ENCODE peak calls at places on chromosomes 13 and 19, in five cellular contexts. E is CD4-positive, CD25-positive, alpha-beta regulatory T cell; L is prostate gland; B is tibial artery; X is PC-9. W is an unnamed sample. For H3K4me1, the result is how much of the 10 kb centered on the place peaks cover.

GRCh38 chr19:9953802-9954542 is 17.7 kb upstream of the OLFM2 start:
- DNase-seq in L (no peak), B (no peak), E (no peak), X (no peak), W (no peak)

GRCh38 chr19:48615145-48616040 is 517 bp upstream of the FAM83E start:
- DNase-seq in E (no peak), B (peak), X (no peak), L (no peak), W (no peak)

GRCh38 chr19:57664269-57665127 is 4.2 kb upstream of the ZSCAN4 start:
- DNase-seq in B (peak), L (peak), X (peak), E (no peak), W (peak)

GRCh38 chr13:30370146-30370545 is 52.1 kb upstream of the UBE2L5 start:
- DNase-seq in X (no peak), B (peak), E (no peak), L (no peak), W (no peak)

GRCh38 chr13:71309905-71310304 is 557.1 kb downstream of the DACH1 start:
- DNase-seq in E (no peak), B (no peak), X (no peak), L (no peak), W (no peak)

GRCh38 chr19:55341191-55342043 is 1.7 kb downstream of the KMT5C start:
- DNase-seq in L (peak), X (peak), B (peak), E (peak), W (peak)

GRCh38 chr13:35979378-35979911 is 151.7 kb downstream of the DCLK1 start:
- DNase-seq in B (peak), E (no peak), X (no peak), L (no peak), W (no peak)

GRCh38 chr13:40172149-40172591 is 494.3 kb downstream of the FOXO1 start:
- DNase-seq in E (no peak), X (no peak), L (peak), B (no peak), W (no peak)

GRCh38 chr13:98650376-98651107 is 73.6 kb upstream of the STK24 start:
- DNase-seq in L (peak), E (no peak), B (no peak), X (peak), W (peak)

DNA sequence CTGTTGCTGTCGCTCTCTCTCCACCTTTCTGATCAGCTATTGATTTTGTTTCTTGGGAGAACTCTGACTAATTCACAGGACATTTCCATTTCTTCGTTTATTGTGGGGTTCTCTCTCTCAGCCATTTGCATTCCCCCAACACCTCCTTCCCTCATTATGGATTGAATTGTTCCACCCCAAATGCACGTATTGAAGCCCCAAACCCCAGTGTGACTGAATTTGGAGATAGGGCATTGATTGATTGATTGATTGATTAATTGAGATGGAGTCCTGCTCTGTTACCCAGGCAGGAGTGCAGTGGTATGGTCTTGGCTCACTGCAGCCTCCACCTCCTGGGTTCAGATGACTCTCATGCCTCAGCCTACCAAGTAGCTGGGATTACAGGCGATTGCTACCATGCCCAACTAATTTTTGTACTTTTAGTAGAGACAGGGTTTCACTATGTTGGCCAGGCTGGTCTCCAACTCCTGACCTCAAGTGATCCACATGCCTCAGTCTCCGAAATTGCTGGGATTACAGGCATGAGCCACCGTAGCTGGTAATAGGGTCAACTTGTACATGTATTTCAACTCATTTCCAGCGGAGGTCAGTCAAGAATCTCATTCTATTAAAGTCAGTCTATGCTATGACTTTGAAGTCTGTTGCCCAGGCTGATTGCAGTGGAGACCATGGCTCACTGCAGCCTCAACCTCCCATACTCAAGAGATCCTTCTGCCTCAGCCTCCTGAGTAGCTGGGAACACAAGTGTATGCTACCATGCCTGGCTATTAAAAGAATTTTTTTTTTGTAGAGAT is 13.6 kb downstream of the NFILZ start:
- DNase-seq in L (no peak), E (no peak), B (no peak), X (no peak), W (no peak)
- H3K4me1 ChIP-seq in L (under half), E (under half), B (under half), X (under half), W (under half)

GRCh38 chr19:1465191-1466016 is 13.6 kb downstream of the C19orf25 start:
- DNase-seq in L (peak), B (no peak), E (peak), X (no peak), W (no peak)
- H3K4me1 ChIP-seq in L (under half), B (under half), E (under half), X (under half), W (under half)

DNA sequence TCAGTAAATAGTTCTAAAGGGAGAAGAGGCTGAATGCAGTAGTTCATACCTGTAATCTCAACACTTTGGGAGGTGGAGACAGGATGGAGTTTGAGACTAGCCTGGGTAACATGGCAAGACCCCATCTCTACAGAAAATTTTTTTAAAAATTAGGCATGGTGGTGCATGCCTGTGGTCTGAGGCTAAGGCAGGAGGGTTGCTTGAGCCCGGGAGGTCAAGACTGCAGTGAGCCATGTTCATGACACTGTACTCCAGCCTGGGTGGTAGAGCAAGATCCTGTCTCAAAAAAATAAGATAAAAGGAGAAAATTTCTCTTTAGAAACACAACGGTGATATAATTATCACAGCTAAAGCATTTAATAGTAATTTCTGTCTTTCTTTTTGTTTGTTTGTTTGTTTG is 57.1 kb downstream of the SIPA1L3 start:
- DNase-seq in X (no peak), E (no peak), L (no peak), B (peak), W (no peak)
- H3K4me1 ChIP-seq in X (under half), E (under half), L (under half), B (under half), W (under half)

DNA sequence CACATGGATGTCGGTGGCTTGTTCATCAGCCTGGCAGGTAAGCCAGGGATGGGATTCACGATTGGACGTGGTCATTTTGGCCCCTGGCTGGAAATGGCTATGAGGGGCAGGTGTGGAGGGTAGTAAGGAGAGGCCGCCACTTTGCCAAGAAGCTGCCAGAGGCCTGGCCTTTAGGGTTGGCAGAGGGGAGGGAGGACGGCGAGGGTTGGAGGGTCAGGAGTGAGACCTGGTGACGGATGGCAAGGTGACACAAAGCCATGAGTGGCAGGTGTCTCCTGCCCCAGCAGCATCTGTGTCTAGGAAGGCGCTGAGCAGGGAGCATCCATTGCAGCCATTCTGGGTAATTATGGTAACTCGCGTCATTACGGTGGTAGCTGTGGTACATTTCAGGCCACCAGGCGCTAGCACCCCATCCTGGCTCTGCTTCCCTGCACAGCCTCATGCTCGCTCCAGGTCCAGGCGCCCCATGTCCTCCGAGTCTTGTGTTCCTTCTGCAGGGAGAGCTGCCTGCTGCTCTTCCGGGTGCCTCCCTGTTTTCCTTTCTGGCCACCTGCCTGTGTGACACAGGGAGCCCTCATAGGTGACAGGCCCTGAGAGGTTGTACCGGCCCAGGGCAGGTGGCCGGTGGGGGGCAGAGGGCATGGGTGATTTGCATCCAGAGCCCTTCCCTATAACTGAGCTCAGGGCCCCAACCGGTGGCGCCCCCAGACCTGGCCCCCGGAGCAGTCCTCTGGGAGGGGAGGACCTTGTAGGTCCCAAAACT is 4.2 kb downstream of the SSBP4 start:
- DNase-seq in E (no peak), X (no peak), L (no peak), B (no peak), W (peak)
- H3K4me1 ChIP-seq in E (half or more), X (under half), L (under half), B (under half), W (half or more)

DNA sequence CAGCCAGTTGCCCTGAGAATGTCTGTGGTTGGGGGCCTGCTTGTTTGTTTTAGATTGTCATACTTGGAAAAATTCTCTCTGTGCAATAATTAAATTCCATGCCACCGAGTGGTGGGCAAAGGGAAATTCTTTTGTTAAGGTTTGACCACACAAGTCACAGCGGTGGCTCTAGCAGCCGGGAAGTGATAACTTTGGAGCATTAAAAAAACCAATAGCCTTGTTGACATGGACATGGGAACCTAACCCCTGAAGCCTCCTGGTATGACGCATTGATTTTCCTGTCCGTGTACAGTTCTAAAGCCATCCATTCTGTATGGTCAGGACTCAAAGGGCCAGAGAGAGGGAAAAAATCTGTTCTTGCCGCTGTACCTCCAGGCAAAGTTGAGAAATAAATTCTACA is 384.9 kb upstream of the ZNF507 start:
- DNase-seq in X (no peak), B (no peak), E (no peak), L (no peak), W (no peak)
- H3K4me1 ChIP-seq in X (under half), B (under half), E (under half), L (under half), W (under half)

DNA sequence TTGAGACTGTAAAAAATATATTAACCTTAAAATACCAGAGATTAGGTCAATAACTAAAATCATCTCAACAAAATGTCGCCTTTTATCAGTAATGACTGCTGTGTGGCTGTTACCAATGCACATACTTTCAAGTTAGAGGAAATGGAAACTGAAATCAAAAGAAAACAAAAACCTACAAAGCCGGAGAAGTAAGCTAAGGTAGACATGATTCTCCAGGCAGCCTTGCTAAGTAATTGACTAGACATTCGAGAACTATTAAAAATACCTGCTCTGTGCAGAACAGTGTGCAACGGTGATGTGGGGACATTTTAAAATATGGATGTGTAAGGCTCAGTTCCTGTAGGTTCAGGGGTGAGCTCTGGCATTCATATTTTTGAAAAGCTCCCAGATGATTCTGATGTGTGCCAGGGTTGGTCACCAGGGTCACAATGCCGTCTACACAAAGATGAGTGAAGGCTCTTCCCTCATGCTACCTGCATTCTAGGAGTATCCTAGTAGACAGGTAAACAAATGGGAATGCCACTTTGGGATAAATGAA is 613 bp upstream of the EPSTI1 start:
- DNase-seq in X (no peak), E (peak), B (no peak), L (no peak), W (no peak)
- H3K4me1 ChIP-seq in X (under half), E (under half), B (under half), L (under half), W (under half)

GRCh38 chr19:41298327-41298964 is 11.5 kb upstream of the CCDC97 start:
- DNase-seq in E (no peak), X (no peak), L (no peak), B (peak), W (peak)
- H3K4me1 ChIP-seq in E (half or more), X (under half), L (under half), B (under half), W (half or more)

DNA sequence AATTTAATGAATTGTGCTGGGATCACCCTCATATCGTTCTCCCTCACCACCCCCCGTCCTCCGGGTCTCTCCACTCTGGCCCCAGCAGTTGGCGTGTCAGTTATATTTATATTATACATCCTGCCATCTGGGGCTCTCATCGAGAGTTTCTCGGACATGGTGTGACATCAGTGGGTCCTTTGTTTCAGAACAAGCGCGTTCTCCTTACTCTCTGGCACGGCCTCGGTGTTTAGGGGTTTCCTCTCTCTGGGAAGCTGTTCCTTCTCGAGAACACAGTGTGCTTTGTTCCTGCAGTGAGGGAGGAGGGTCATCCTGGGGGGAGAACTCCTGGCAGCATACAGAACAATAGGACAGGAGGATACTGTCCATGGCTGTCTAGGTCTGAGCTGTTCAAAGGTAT is 9.8 kb upstream of the MCF2L start:
- DNase-seq in X (no peak), B (peak), L (no peak), E (no peak), W (no peak)
- H3K4me1 ChIP-seq in X (under half), B (under half), L (under half), E (under half), W (under half)

GRCh38 chr19:343451-343931 is 1.1 kb downstream of the MIER2 start:
- DNase-seq in X (no peak), B (no peak), E (peak), L (no peak), W (no peak)

GRCh38 chr19:340620-341385 is 3.8 kb downstream of the MIER2 start:
- DNase-seq in X (no peak), B (peak), L (no peak), E (no peak), W (no peak)

GRCh38 chr19:341386-342127 is 3.0 kb downstream of the MIER2 start:
- DNase-seq in E (no peak), B (peak), L (no peak), X (no peak), W (no peak)

GRCh38 chr19:342801-343421 is 1.7 kb downstream of the MIER2 start:
- DNase-seq in E (no peak), B (peak), L (no peak), X (peak), W (peak)

DNA sequence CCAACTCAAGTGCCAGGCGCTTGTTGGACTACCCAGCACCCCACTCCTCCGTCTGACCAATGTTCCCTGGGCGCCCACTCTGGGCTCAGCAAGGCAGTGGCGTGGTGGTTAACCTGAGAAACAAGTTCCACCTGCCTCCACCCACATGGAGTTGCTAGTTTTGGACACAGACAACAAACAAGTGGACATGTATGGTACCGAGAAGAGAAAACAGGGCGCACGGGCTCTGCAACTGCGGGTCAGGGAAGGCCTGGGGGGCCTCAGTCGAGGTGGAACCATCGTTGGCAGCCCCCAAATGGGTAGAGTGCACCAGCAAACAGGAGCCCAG is 2.5 kb downstream of the MIER2 start:
- DNase-seq in B (no peak), E (no peak), X (no peak), L (no peak), W (no peak)
- H3K4me1 ChIP-seq in B (under half), E (under half), X (under half), L (under half), W (under half)

DNA sequence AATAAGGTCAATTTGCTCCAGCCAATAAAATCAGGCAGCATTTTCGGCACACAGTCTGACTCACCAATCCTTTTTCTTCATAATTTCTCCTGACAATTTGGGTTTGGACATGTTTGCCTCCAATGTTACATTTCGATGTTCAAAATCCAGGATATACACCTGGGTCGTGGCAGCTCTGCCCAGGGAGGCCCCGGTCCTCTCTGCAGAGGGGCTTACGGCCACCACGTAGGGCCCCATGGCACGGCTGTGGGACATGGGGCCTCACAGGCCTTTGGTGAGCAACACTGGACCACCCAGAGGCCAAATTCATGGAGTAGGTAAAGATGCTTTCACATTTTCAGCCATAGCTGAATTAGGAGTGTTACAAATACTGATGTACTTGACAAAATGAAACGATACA is 25.4 kb downstream of the IRS2 start:
- DNase-seq in L (no peak), E (no peak), X (no peak), B (no peak), W (no peak)
- H3K4me1 ChIP-seq in L (under half), E (under half), X (under half), B (under half), W (under half)

W was measured in lower lobe of right lung.